ENCODE peak calls at places on chromosomes 16 and 17, in four cellular contexts. A is K562, F is GM12891, N is GM12878. B is an unnamed sample.
A peak's percentile ranks its signal among the peaks of the same experiment; 100 is the strongest.

GRCh38 chr17:49108318-49108717 is 24.3 kb upstream of the B4GALNT2 start:
- DNase-seq in N (no peak), A (no peak), F (no peak), B (no peak)

GRCh38 chr16:84844049-84844350 is 24.2 kb downstream of the CRISPLD2 start:
- DNase-seq in F (no peak), A (no peak), N (no peak), B (no peak)

GRCh38 chr17:4436846-4437245 is 3.1 kb downstream of the SPNS3 start:
- DNase-seq in N (no peak), A (no peak), F (no peak), B (peak; percentile 38)

GRCh38 chr17:32443827-32444300 is 446 bp upstream of the PSMD11 start:
- DNase-seq in F (no peak), A (no peak), N (no peak), B (no peak)

GRCh38 chr17:44995602-44996001 is 27.5 kb upstream of the C1QL1 start:
- DNase-seq in A (no peak), N (no peak), F (no peak), B (no peak)

GRCh38 chr16:3256146-3256875 is at the start of gene MEFV:
- DNase-seq in A (no peak), F (no peak), N (no peak), B (peak; percentile 43)

GRCh38 chr17:40648326-40648968 is 829 bp upstream of the SMARCE1 start:
- DNase-seq in A (no peak), N (no peak), F (no peak), B (no peak)

GRCh38 chr17:63314766-63315165 is 131.3 kb downstream of the CYB561 start:
- DNase-seq in N (no peak), F (no peak), A (no peak), B (no peak)

GRCh38 chr16:13453325-13453724 is 466.6 kb upstream of the ERCC4 start:
- DNase-seq in A (no peak), N (no peak), F (no peak), B (no peak)

GRCh38 chr17:10198509-10199249 is at the start of gene GAS7:
- DNase-seq in F (peak; percentile 70), A (no peak), N (no peak), B (no peak)

GRCh38 chr17:32723310-32723955 is 153.5 kb downstream of the MYO1D start:
- DNase-seq in F (no peak), N (no peak), A (peak; percentile 24), B (no peak)

GRCh38 chr17:80151333-80151732 is 4.4 kb upstream of the EIF4A3 start:
- DNase-seq in F (no peak), N (no peak), A (no peak), B (no peak)

GRCh38 chr17:34658796-34659195 is 79.4 kb downstream of the TMEM132E start:
- DNase-seq in N (no peak), A (no peak), F (no peak), B (no peak)

GRCh38 chr16:88632587-88632930 is 5.8 kb upstream of the IL17C start:
- DNase-seq in F (no peak), N (no peak), A (no peak), B (no peak)

GRCh38 chr17:82327757-82328140 is 5.8 kb downstream of the SECTM1 start:
- DNase-seq in F (no peak), A (no peak), N (no peak), B (no peak)

GRCh38 chr16:16797239-16797638 is 418.3 kb downstream of the NPIPA7 start:
- DNase-seq in N (no peak), A (no peak), F (no peak), B (no peak)

GRCh38 chr16:2467301-2468141 is 3.6 kb upstream of the NTN3 start:
- DNase-seq in N (no peak), F (peak; percentile 66), A (no peak), B (no peak)

GRCh38 chr17:29179232-29180036 is 764 bp downstream of the MYO18A start:
- DNase-seq in A (peak; percentile 92), N (no peak), F (no peak), B (no peak)

GRCh38 chr16:88747588-88748301 is 37.3 kb downstream of the PIEZO1 start:
- DNase-seq in N (no peak), F (peak; percentile 79), A (peak; percentile 88), B (peak; percentile 78)

GRCh38 chr17:63542942-63543821 is 7.1 kb upstream of the DCAF7 start:
- DNase-seq in F (no peak), N (no peak), A (no peak), B (no peak)

GRCh38 chr16:23121024-23121423 is 28.2 kb downstream of the USP31 start:
- DNase-seq in A (no peak), F (no peak), N (no peak), B (no peak)

GRCh38 chr16:72241930-72242329 is 70.0 kb upstream of the PMFBP1 start:
- DNase-seq in A (peak; percentile 16), N (no peak), F (no peak), B (peak; percentile 33)

GRCh38 chr17:68462381-68463210 is 5.3 kb upstream of the WIPI1 start:
- DNase-seq in A (peak; percentile 80), N (peak; percentile 82), F (no peak), B (peak; percentile 74)

GRCh38 chr17:6099492-6099891 is 29.3 kb downstream of the WSCD1 start:
- DNase-seq in F (no peak), N (no peak), A (no peak), B (no peak)

GRCh38 chr17:45225964-45226530 is 4.4 kb downstream of the FMNL1 start:
- DNase-seq in A (peak; percentile 91), N (peak; percentile 95), F (peak; percentile 78), B (peak; percentile 98)

GRCh38 chr17:18008496-18009268 is 30.3 kb downstream of the ATPAF2 start:
- DNase-seq in N (no peak), A (no peak), F (no peak), B (no peak)

DNA sequence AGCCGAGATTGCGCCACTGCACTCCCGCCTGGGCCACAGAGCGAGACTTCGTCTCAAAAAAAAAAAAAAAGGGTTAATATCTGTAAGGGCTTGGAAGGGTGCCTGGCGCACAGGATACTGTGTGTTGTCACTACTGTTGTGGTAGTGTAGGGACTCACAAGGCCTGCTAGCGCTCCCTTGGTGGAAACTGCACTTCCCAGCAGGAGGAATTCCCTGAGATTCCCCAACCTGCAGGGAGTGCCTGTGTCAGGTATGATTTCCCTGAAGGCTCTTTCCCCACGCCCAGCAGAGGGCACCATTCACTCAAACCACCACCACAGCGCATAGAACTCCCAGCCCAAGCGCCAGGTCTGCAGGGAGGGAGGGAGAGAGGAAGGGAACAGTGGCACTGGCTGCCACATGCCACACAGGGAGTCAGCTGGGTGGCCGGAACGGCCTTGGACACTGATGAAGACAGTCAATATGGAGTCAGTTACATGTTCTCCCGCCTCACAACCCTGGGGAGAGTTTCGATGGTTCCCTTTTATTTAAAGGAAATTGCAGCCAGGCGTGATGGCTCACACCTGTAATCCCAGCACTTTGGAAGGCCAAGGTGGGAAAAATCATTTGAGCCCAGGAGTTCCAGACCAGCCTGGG is 32.7 kb upstream of the CDH1 start:
- DNase-seq in A (peak; percentile 75), F (peak; percentile 63), N (no peak), B (peak; percentile 75)
- TF ChIP-seq SPI1 in A (no peak), F (no peak), N (no peak), B (no peak)

DNA sequence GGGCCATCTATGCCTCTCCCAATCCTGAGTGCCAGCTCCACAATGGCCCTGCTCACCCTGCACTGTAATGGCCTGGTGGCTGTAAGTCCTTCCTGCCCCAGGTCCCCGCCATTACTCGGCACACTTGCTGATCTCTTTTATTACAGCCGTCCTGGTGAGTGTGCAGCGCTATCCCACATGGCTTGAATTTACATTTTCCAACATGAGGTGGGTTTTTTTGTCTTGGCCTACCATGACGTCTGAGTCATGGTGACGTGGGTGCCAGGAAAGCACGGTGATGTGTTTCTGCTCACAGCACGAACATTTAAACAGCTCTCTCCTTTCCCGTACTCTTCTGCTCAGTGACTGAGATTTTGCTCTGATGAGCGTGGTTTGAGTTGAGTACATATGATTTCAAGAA is 55.2 kb upstream of the FOXF1 start:
- DNase-seq in A (no peak), N (no peak), F (no peak), B (no peak)
- TF ChIP-seq SPI1 in A (no peak), N (no peak), F (no peak), B (no peak)

DNA sequence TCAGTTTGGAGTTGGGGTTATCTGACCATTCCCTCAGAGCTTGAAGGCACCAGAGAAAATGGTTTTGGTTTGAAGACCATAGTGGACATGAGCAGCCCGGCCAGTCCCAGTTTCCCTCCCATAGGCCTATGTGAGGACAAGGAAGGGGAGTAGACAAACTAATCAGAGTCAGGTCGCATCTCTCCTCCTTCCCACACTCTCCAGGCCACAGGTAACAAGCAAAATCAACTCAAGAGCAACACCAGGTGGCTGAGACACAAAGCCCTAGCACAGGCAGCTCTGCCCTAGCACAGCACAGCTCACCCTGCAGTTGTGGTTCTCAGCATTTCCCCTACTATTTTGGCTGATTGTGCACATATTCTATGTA is 7.2 kb downstream of the SUPT4H1 start:
- DNase-seq in N (peak; percentile 62), A (no peak), F (peak; percentile 5), B (no peak)
- TF ChIP-seq SPI1 in N (no peak), A (no peak), F (no peak), B (no peak)

GRCh38 chr17:50118828-50119218 is 11.1 kb downstream of the SAMD14 start:
- DNase-seq in N (no peak), F (no peak), A (no peak), B (no peak)

GRCh38 chr17:50114849-50115357 is 15.1 kb downstream of the SAMD14 start:
- DNase-seq in F (no peak), A (peak; percentile 54), N (no peak), B (no peak)

GRCh38 chr17:50115744-50116143 is 14.2 kb downstream of the SAMD14 start:
- DNase-seq in F (no peak), A (no peak), N (no peak), B (no peak)

GRCh38 chr17:50118076-50118827 is 11.7 kb downstream of the SAMD14 start:
- DNase-seq in F (no peak), N (no peak), A (no peak), B (no peak)

GRCh38 chr17:50117202-50118040 is 12.5 kb downstream of the SAMD14 start:
- DNase-seq in A (peak; percentile 78), F (peak; percentile 78), N (no peak), B (no peak)
- TF ChIP-seq SPI1 in A (no peak), F (no peak), N (no peak), B (no peak)

GRCh38 chr16:27366687-27367462 is 35.1 kb upstream of the IL21R start:
- DNase-seq in F (no peak), N (no peak), A (peak; percentile 15), B (no peak)

GRCh38 chr16:27368358-27368722 is 33.6 kb upstream of the IL21R start:
- DNase-seq in F (no peak), N (no peak), A (no peak), B (no peak)

GRCh38 chr16:27367463-27368357 is 34.3 kb upstream of the IL21R start:
- DNase-seq in A (peak; percentile 91), N (peak; percentile 87), F (peak; percentile 60), B (peak; percentile 83)

GRCh38 chr16:27370318-27370717 is 31.7 kb upstream of the IL21R start:
- DNase-seq in N (no peak), A (no peak), F (no peak), B (no peak)

DNA sequence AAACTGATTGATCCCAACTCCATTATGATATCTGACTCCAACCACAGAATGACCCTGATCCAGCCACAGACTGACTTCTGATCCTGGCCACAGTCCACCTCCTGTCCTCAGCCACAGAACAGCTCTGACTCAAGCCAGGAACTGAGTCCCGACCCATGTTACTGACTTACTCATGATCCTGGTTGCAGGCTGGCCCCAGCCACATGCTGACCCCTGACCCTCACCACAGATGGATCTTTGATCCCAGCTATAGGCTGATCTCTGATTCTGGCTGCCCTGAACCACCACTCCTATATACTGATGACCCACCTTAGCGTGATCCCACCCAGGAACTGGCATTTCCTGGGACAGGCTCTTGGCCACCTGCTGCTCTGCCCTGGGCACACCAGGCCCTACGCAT is 32.2 kb upstream of the IL21R start:
- DNase-seq in A (no peak), N (no peak), F (no peak), B (no peak)
- TF ChIP-seq SPI1 in A (no peak), N (no peak), F (no peak), B (no peak)

GRCh38 chr17:7864995-7865650 is 7.3 kb downstream of the CYB5D1 start:
- DNase-seq in F (no peak), N (no peak), A (no peak), B (no peak)
- TF ChIP-seq SPI1 in F (no peak), N (no peak), A (no peak), B (no peak)